ENCODE peak calls at places on chromosomes 1 and 21, in ten cellular contexts. One of them, this sample, is unnamed.

GRCh38 chr1:98340511-98340910 is 321.0 kb upstream of the SNX7 start:
- DNase-seq in heart left ventricle: no peak
- DNase-seq in A673: no peak
- DNase-seq in PC-3: no peak
- DNase-seq in neural progenitor cell: no peak
- DNase-seq in AG04449: no peak
- DNase-seq in fibroblast of mammary gland: peak
- DNase-seq in pancreas: no peak
- DNase-seq in lower leg skin: no peak
- DNase-seq in CD8-positive, alpha-beta T cell: no peak
- DNase-seq in this sample: peak

GRCh38 chr21:42079939-42080787 is 9.0 kb downstream of the UMODL1 start:
- DNase-seq in lower leg skin: no peak
- DNase-seq in A673: no peak
- DNase-seq in heart left ventricle: no peak
- DNase-seq in pancreas: no peak
- DNase-seq in neural progenitor cell: no peak
- DNase-seq in fibroblast of mammary gland: peak
- DNase-seq in PC-3: no peak
- DNase-seq in CD8-positive, alpha-beta T cell: no peak
- DNase-seq in AG04449: no peak
- DNase-seq in this sample: no peak

GRCh38 chr1:192516776-192517297 is 58.7 kb upstream of the RGS1 start:
- DNase-seq in CD8-positive, alpha-beta T cell: peak
- DNase-seq in A673: peak
- DNase-seq in AG04449: no peak
- DNase-seq in pancreas: no peak
- DNase-seq in lower leg skin: peak
- DNase-seq in neural progenitor cell: peak
- DNase-seq in fibroblast of mammary gland: no peak
- DNase-seq in heart left ventricle: no peak
- DNase-seq in PC-3: peak
- DNase-seq in this sample: no peak

GRCh38 chr21:24994717-24995116 is 612.6 kb downstream of the MRPL39 start:
- DNase-seq in lower leg skin: no peak
- DNase-seq in PC-3: no peak
- DNase-seq in CD8-positive, alpha-beta T cell: no peak
- DNase-seq in A673: no peak
- DNase-seq in pancreas: no peak
- DNase-seq in fibroblast of mammary gland: no peak
- DNase-seq in heart left ventricle: no peak
- DNase-seq in neural progenitor cell: no peak
- DNase-seq in AG04449: no peak
- DNase-seq in this sample: no peak

GRCh38 chr1:112700290-112701226 is 6.4 kb downstream of the RHOC start:
- DNase-seq in neural progenitor cell: no peak
- DNase-seq in fibroblast of mammary gland: peak
- DNase-seq in heart left ventricle: peak
- DNase-seq in pancreas: peak
- DNase-seq in AG04449: peak
- DNase-seq in PC-3: peak
- DNase-seq in CD8-positive, alpha-beta T cell: peak
- DNase-seq in A673: peak
- DNase-seq in lower leg skin: peak
- DNase-seq in this sample: peak

GRCh38 chr1:45892068-45892785 is 88.8 kb downstream of the MAST2 start:
- DNase-seq in lower leg skin: no peak
- DNase-seq in PC-3: peak
- DNase-seq in fibroblast of mammary gland: peak
- DNase-seq in heart left ventricle: peak
- DNase-seq in neural progenitor cell: no peak
- DNase-seq in pancreas: peak
- DNase-seq in AG04449: peak
- DNase-seq in CD8-positive, alpha-beta T cell: no peak
- DNase-seq in A673: no peak
- DNase-seq in this sample: peak

GRCh38 chr1:158793604-158794003 is 12.6 kb upstream of the OR6N2 start:
- DNase-seq in neural progenitor cell: peak
- DNase-seq in PC-3: no peak
- DNase-seq in AG04449: no peak
- DNase-seq in pancreas: no peak
- DNase-seq in heart left ventricle: no peak
- DNase-seq in lower leg skin: no peak
- DNase-seq in A673: no peak
- DNase-seq in CD8-positive, alpha-beta T cell: peak
- DNase-seq in fibroblast of mammary gland: no peak
- DNase-seq in this sample: no peak

GRCh38 chr21:33825419-33825818 is 90.2 kb downstream of the ATP5PO start:
- DNase-seq in A673: no peak
- DNase-seq in PC-3: no peak
- DNase-seq in fibroblast of mammary gland: no peak
- DNase-seq in AG04449: no peak
- DNase-seq in heart left ventricle: no peak
- DNase-seq in CD8-positive, alpha-beta T cell: no peak
- DNase-seq in neural progenitor cell: no peak
- DNase-seq in lower leg skin: no peak
- DNase-seq in pancreas: no peak
- DNase-seq in this sample: no peak

GRCh38 chr21:16775056-16775455 is 737.8 kb upstream of the CXADR start:
- DNase-seq in CD8-positive, alpha-beta T cell: no peak
- DNase-seq in lower leg skin: no peak
- DNase-seq in heart left ventricle: no peak
- DNase-seq in pancreas: no peak
- DNase-seq in PC-3: no peak
- DNase-seq in neural progenitor cell: peak
- DNase-seq in AG04449: no peak
- DNase-seq in A673: no peak
- DNase-seq in fibroblast of mammary gland: no peak
- DNase-seq in this sample: no peak

GRCh38 chr1:224175615-224176014 is 7.4 kb upstream of the DEGS1 start:
- DNase-seq in PC-3: no peak
- DNase-seq in CD8-positive, alpha-beta T cell: no peak
- DNase-seq in heart left ventricle: peak
- DNase-seq in fibroblast of mammary gland: peak
- DNase-seq in AG04449: no peak
- DNase-seq in pancreas: no peak
- DNase-seq in A673: no peak
- DNase-seq in neural progenitor cell: peak
- DNase-seq in lower leg skin: no peak
- DNase-seq in this sample: no peak

GRCh38 chr1:58829861-58830260 is 46.0 kb upstream of the JUN start:
- DNase-seq in lower leg skin: no peak
- DNase-seq in heart left ventricle: no peak
- DNase-seq in neural progenitor cell: no peak
- DNase-seq in PC-3: no peak
- DNase-seq in fibroblast of mammary gland: peak
- DNase-seq in A673: peak
- DNase-seq in AG04449: no peak
- DNase-seq in CD8-positive, alpha-beta T cell: no peak
- DNase-seq in pancreas: no peak
- DNase-seq in this sample: no peak

GRCh38 chr1:203268901-203269653 is 36.2 kb upstream of the BTG2 start:
- DNase-seq in PC-3: peak
- DNase-seq in A673: peak
- DNase-seq in lower leg skin: no peak
- DNase-seq in AG04449: peak
- DNase-seq in heart left ventricle: no peak
- DNase-seq in fibroblast of mammary gland: peak
- DNase-seq in CD8-positive, alpha-beta T cell: no peak
- DNase-seq in pancreas: no peak
- DNase-seq in neural progenitor cell: peak
- DNase-seq in this sample: peak

DNA sequence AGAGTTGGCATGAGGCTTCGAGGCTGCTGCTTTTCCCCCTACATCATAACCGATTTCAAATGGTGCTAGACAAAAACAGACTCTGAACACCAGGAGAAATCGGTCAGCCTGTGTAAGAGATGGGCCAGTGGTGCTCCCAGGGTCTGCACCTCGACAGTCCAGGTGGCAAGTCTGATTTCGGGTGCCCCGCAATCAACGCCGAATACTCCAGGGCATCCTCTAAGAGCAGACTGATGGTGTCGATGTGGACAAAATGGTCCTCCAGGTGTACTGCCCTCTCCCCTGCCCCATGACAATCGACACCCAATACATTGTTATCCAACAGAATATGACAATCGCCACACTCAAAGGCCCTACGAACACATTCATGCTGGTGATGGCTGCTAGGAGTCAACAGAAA is 50.0 kb downstream of the CD46 start:
- DNase-seq in lower leg skin: no peak
- DNase-seq in PC-3: no peak
- DNase-seq in heart left ventricle: no peak
- DNase-seq in neural progenitor cell: no peak
- DNase-seq in A673: no peak
- DNase-seq in pancreas: no peak
- DNase-seq in fibroblast of mammary gland: no peak
- DNase-seq in CD8-positive, alpha-beta T cell: no peak
- DNase-seq in AG04449: no peak
- DNase-seq in this sample: no peak
- TF ChIP-seq CTCF in lower leg skin: no peak
- TF ChIP-seq CTCF in PC-3: no peak
- TF ChIP-seq CTCF in heart left ventricle: no peak
- TF ChIP-seq CTCF in neural progenitor cell: no peak
- TF ChIP-seq CTCF in A673: no peak
- TF ChIP-seq CTCF in pancreas: no peak
- TF ChIP-seq CTCF in fibroblast of mammary gland: no peak
- TF ChIP-seq CTCF in CD8-positive, alpha-beta T cell: no peak
- TF ChIP-seq CTCF in AG04449: no peak
- TF ChIP-seq CTCF in this sample: no peak

GRCh38 chr1:87130437-87130836 is 198.2 kb upstream of the LMO4 start:
- DNase-seq in lower leg skin: no peak
- DNase-seq in PC-3: no peak
- DNase-seq in heart left ventricle: no peak
- DNase-seq in AG04449: no peak
- DNase-seq in A673: no peak
- DNase-seq in fibroblast of mammary gland: no peak
- DNase-seq in CD8-positive, alpha-beta T cell: no peak
- DNase-seq in pancreas: no peak
- DNase-seq in neural progenitor cell: no peak
- DNase-seq in this sample: no peak

GRCh38 chr1:87134061-87134460 is 194.6 kb upstream of the LMO4 start:
- DNase-seq in AG04449: no peak
- DNase-seq in PC-3: no peak
- DNase-seq in heart left ventricle: no peak
- DNase-seq in pancreas: no peak
- DNase-seq in A673: no peak
- DNase-seq in fibroblast of mammary gland: no peak
- DNase-seq in neural progenitor cell: no peak
- DNase-seq in CD8-positive, alpha-beta T cell: no peak
- DNase-seq in lower leg skin: no peak
- DNase-seq in this sample: no peak

GRCh38 chr1:87134625-87135024 is 194.1 kb upstream of the LMO4 start:
- DNase-seq in A673: no peak
- DNase-seq in PC-3: no peak
- DNase-seq in CD8-positive, alpha-beta T cell: no peak
- DNase-seq in AG04449: no peak
- DNase-seq in neural progenitor cell: no peak
- DNase-seq in heart left ventricle: peak
- DNase-seq in pancreas: no peak
- DNase-seq in fibroblast of mammary gland: no peak
- DNase-seq in lower leg skin: no peak
- DNase-seq in this sample: no peak

GRCh38 chr1:87131809-87132663 is 196.6 kb upstream of the LMO4 start:
- DNase-seq in PC-3: peak
- DNase-seq in CD8-positive, alpha-beta T cell: peak
- DNase-seq in lower leg skin: peak
- DNase-seq in pancreas: peak
- DNase-seq in neural progenitor cell: peak
- DNase-seq in AG04449: no peak
- DNase-seq in fibroblast of mammary gland: peak
- DNase-seq in A673: peak
- DNase-seq in heart left ventricle: peak
- DNase-seq in this sample: peak

DNA sequence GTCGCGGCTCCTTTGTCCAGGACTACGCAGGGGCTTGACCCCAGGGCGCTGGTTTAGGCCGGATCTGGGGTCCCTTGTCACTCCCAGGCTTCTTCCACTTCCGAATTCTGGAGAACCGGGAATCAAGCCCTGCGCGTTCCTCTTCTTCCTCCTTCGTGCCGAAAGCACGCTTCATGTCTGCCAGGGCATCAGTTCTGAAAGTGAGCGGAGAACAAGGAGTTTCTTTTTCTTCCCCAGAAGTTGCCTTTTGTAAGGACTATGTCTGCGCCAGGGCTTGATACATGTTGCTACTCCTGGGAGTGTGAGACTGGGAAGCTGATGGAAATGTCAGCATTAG is 196.0 kb upstream of the LMO4 start:
- DNase-seq in heart left ventricle: no peak
- DNase-seq in CD8-positive, alpha-beta T cell: no peak
- DNase-seq in PC-3: no peak
- DNase-seq in lower leg skin: no peak
- DNase-seq in A673: no peak
- DNase-seq in neural progenitor cell: no peak
- DNase-seq in AG04449: no peak
- DNase-seq in fibroblast of mammary gland: no peak
- DNase-seq in pancreas: no peak
- DNase-seq in this sample: no peak
- H3K4me3 ChIP-seq in heart left ventricle: peak
- H3K4me3 ChIP-seq in CD8-positive, alpha-beta T cell: peak
- H3K4me3 ChIP-seq in PC-3: no peak
- H3K4me3 ChIP-seq in lower leg skin: no peak
- H3K4me3 ChIP-seq in A673: no peak
- H3K4me3 ChIP-seq in neural progenitor cell: no peak
- H3K4me3 ChIP-seq in AG04449: no peak
- H3K4me3 ChIP-seq in fibroblast of mammary gland: peak
- H3K4me3 ChIP-seq in pancreas: no peak
- H3K4me3 ChIP-seq in this sample: no peak

GRCh38 chr1:53725238-53725689 is 13.7 kb downstream of the GLIS1 start:
- DNase-seq in CD8-positive, alpha-beta T cell: no peak
- DNase-seq in AG04449: no peak
- DNase-seq in neural progenitor cell: peak
- DNase-seq in fibroblast of mammary gland: no peak
- DNase-seq in PC-3: peak
- DNase-seq in lower leg skin: no peak
- DNase-seq in A673: peak
- DNase-seq in heart left ventricle: no peak
- DNase-seq in pancreas: no peak
- DNase-seq in this sample: no peak
- TF ChIP-seq CTCF in CD8-positive, alpha-beta T cell: no peak
- TF ChIP-seq CTCF in AG04449: no peak
- TF ChIP-seq CTCF in neural progenitor cell: peak
- TF ChIP-seq CTCF in fibroblast of mammary gland: no peak
- TF ChIP-seq CTCF in PC-3: peak
- TF ChIP-seq CTCF in lower leg skin: no peak
- TF ChIP-seq CTCF in A673: peak
- TF ChIP-seq CTCF in heart left ventricle: no peak
- TF ChIP-seq CTCF in pancreas: no peak
- TF ChIP-seq CTCF in this sample: peak

DNA sequence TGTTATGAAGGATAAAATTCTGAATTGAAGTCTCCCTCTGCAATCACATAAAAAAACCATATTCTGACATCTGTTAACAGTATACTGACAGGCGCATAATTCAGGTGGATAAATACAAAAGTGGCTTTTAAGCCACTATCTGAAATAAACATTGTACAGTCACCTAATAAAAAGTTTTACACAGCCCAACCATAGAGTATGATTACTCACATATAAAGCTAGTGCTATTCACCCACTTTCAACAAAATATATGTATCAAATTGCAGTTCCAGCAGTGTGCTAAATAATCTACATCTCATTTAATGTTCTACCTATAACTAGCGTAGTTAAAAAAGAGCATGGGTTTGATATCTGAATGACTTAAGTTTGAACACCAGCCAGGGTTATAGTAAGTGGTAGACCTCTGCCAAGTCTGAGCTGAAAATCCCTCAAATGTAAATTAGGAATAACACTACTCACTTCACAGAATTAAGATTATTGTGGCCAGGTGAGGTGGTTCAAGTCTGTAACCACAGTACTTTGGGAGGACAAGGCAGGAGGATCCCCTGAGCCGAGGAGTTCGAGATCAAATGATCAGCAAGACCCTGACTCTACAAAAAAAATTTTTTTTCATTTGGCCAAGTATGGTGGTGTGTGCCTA is 3.9 kb downstream of the EGLN1 start:
- DNase-seq in PC-3: peak
- DNase-seq in CD8-positive, alpha-beta T cell: no peak
- DNase-seq in A673: no peak
- DNase-seq in lower leg skin: no peak
- DNase-seq in neural progenitor cell: no peak
- DNase-seq in AG04449: no peak
- DNase-seq in heart left ventricle: no peak
- DNase-seq in pancreas: no peak
- DNase-seq in fibroblast of mammary gland: no peak
- DNase-seq in this sample: no peak
- H3K4me3 ChIP-seq in PC-3: peak
- H3K4me3 ChIP-seq in CD8-positive, alpha-beta T cell: peak
- H3K4me3 ChIP-seq in A673: peak
- H3K4me3 ChIP-seq in lower leg skin: peak
- H3K4me3 ChIP-seq in neural progenitor cell: peak
- H3K4me3 ChIP-seq in AG04449: peak
- H3K4me3 ChIP-seq in heart left ventricle: peak
- H3K4me3 ChIP-seq in pancreas: peak
- H3K4me3 ChIP-seq in fibroblast of mammary gland: peak
- H3K4me3 ChIP-seq in this sample: peak